ENCODE peak calls at places on chromosomes 2 and 18, in seven cellular contexts. One of them, this sample, is unnamed.

GRCh38 chr18:37570336-37570930 is 4.8 kb upstream of the CELF4 start:
- DNase-seq in neuronal stem cell: no peak
- DNase-seq in mesendoderm: peak; percentile 61
- DNase-seq in H1: no peak
- DNase-seq in IMR-90: no peak
- DNase-seq in mesenchymal stem cell: no peak
- DNase-seq in trophoblast cell: no peak
- DNase-seq in this sample: peak; percentile 63

GRCh38 chr18:24198461-24198860 is 59.6 kb downstream of the CABYR start:
- DNase-seq in neuronal stem cell: no peak
- DNase-seq in mesendoderm: no peak
- DNase-seq in H1: no peak
- DNase-seq in IMR-90: no peak
- DNase-seq in mesenchymal stem cell: no peak
- DNase-seq in trophoblast cell: no peak
- DNase-seq in this sample: no peak

GRCh38 chr18:49510393-49511115 is 23.5 kb upstream of the C18orf32 start:
- DNase-seq in neuronal stem cell: no peak
- DNase-seq in mesendoderm: peak; percentile 55
- DNase-seq in H1: no peak
- DNase-seq in IMR-90: peak; percentile 40
- DNase-seq in mesenchymal stem cell: peak; percentile 62
- DNase-seq in trophoblast cell: peak; percentile 78
- DNase-seq in this sample: peak; percentile 50

GRCh38 chr2:235390108-235390815 is 103.6 kb upstream of the AGAP1 start:
- DNase-seq in neuronal stem cell: no peak
- DNase-seq in mesendoderm: no peak
- DNase-seq in H1: no peak
- DNase-seq in IMR-90: peak; percentile 33
- DNase-seq in mesenchymal stem cell: no peak
- DNase-seq in trophoblast cell: no peak
- DNase-seq in this sample: no peak

GRCh38 chr2:177036754-177037153 is 175.8 kb upstream of the HNRNPA3 start:
- DNase-seq in neuronal stem cell: no peak
- DNase-seq in mesendoderm: no peak
- DNase-seq in H1: no peak
- DNase-seq in IMR-90: no peak
- DNase-seq in mesenchymal stem cell: no peak
- DNase-seq in trophoblast cell: no peak
- DNase-seq in this sample: no peak

GRCh38 chr2:70087703-70088507 is 628 bp downstream of the PCBP1 start:
- DNase-seq in neuronal stem cell: no peak
- DNase-seq in mesendoderm: peak; percentile 73
- DNase-seq in H1: no peak
- DNase-seq in IMR-90: peak; percentile 58
- DNase-seq in mesenchymal stem cell: peak; percentile 75
- DNase-seq in trophoblast cell: peak; percentile 76
- DNase-seq in this sample: peak; percentile 52

GRCh38 chr2:170258382-170258781 is 80.4 kb downstream of the MYO3B start:
- DNase-seq in neuronal stem cell: no peak
- DNase-seq in mesendoderm: no peak
- DNase-seq in H1: no peak
- DNase-seq in IMR-90: no peak
- DNase-seq in mesenchymal stem cell: no peak
- DNase-seq in trophoblast cell: no peak
- DNase-seq in this sample: no peak

GRCh38 chr18:62578980-62579511 is 56.2 kb downstream of the ZCCHC2 start:
- DNase-seq in neuronal stem cell: no peak
- DNase-seq in mesendoderm: no peak
- DNase-seq in H1: no peak
- DNase-seq in IMR-90: no peak
- DNase-seq in mesenchymal stem cell: no peak
- DNase-seq in trophoblast cell: no peak
- DNase-seq in this sample: no peak

GRCh38 chr2:26035110-26035728 is 1.3 kb downstream of the RAB10 start:
- DNase-seq in neuronal stem cell: no peak
- DNase-seq in mesendoderm: peak; percentile 22
- DNase-seq in H1: no peak
- DNase-seq in IMR-90: peak; percentile 2
- DNase-seq in mesenchymal stem cell: peak; percentile 27
- DNase-seq in trophoblast cell: peak; percentile 17
- DNase-seq in this sample: no peak

GRCh38 chr2:205858781-205859478 is 176.6 kb downstream of the NRP2 start:
- DNase-seq in neuronal stem cell: no peak
- DNase-seq in mesendoderm: peak; percentile 16
- DNase-seq in H1: no peak
- DNase-seq in IMR-90: peak; percentile 11
- DNase-seq in mesenchymal stem cell: no peak
- DNase-seq in trophoblast cell: peak; percentile 80
- DNase-seq in this sample: no peak

GRCh38 chr18:499351-500229 is 911 bp downstream of the COLEC12 start:
- DNase-seq in neuronal stem cell: no peak
- DNase-seq in mesendoderm: peak; percentile 92
- DNase-seq in H1: no peak
- DNase-seq in IMR-90: peak; percentile 85
- DNase-seq in mesenchymal stem cell: peak; percentile 75
- DNase-seq in trophoblast cell: peak; percentile 95
- DNase-seq in this sample: no peak

GRCh38 chr18:24917767-24918166 is 434.2 kb downstream of the ZNF521 start:
- DNase-seq in neuronal stem cell: no peak
- DNase-seq in mesendoderm: no peak
- DNase-seq in H1: no peak
- DNase-seq in IMR-90: no peak
- DNase-seq in mesenchymal stem cell: no peak
- DNase-seq in trophoblast cell: no peak
- DNase-seq in this sample: no peak

GRCh38 chr2:236642584-236643291 is 73.1 kb downstream of the ACKR3 start:
- DNase-seq in neuronal stem cell: no peak
- DNase-seq in mesendoderm: peak; percentile 87
- DNase-seq in H1: peak; percentile 33
- DNase-seq in IMR-90: peak; percentile 96
- DNase-seq in mesenchymal stem cell: peak; percentile 98
- DNase-seq in trophoblast cell: peak; percentile 84
- DNase-seq in this sample: peak; percentile 52

GRCh38 chr18:53147472-53147871 is 807.5 kb downstream of the DCC start:
- DNase-seq in neuronal stem cell: no peak
- DNase-seq in mesendoderm: no peak
- DNase-seq in H1: no peak
- DNase-seq in IMR-90: no peak
- DNase-seq in mesenchymal stem cell: no peak
- DNase-seq in trophoblast cell: no peak
- DNase-seq in this sample: no peak

GRCh38 chr18:36307513-36307912 is 10.0 kb downstream of the FHOD3 start:
- DNase-seq in neuronal stem cell: no peak
- DNase-seq in mesendoderm: no peak
- DNase-seq in H1: no peak
- DNase-seq in IMR-90: peak; percentile 84
- DNase-seq in mesenchymal stem cell: peak; percentile 23
- DNase-seq in trophoblast cell: no peak
- DNase-seq in this sample: no peak

GRCh38 chr18:36311026-36311570 is 13.6 kb downstream of the FHOD3 start:
- DNase-seq in neuronal stem cell: no peak
- DNase-seq in mesendoderm: no peak
- DNase-seq in H1: no peak
- DNase-seq in IMR-90: no peak
- DNase-seq in mesenchymal stem cell: no peak
- DNase-seq in trophoblast cell: no peak
- DNase-seq in this sample: peak; percentile 18

GRCh38 chr18:36305375-36305774 is 7.9 kb downstream of the FHOD3 start:
- DNase-seq in neuronal stem cell: no peak
- DNase-seq in mesendoderm: no peak
- DNase-seq in H1: no peak
- DNase-seq in IMR-90: no peak
- DNase-seq in mesenchymal stem cell: no peak
- DNase-seq in trophoblast cell: no peak
- DNase-seq in this sample: no peak

GRCh38 chr18:36309436-36310391 is 12.2 kb downstream of the FHOD3 start:
- DNase-seq in neuronal stem cell: no peak
- DNase-seq in mesendoderm: no peak
- DNase-seq in H1: no peak
- DNase-seq in IMR-90: peak; percentile 98
- DNase-seq in mesenchymal stem cell: peak; percentile 91
- DNase-seq in trophoblast cell: peak; percentile 93
- DNase-seq in this sample: peak; percentile 8

GRCh38 chr18:36308711-36309435 is 11.4 kb downstream of the FHOD3 start:
- DNase-seq in neuronal stem cell: no peak
- DNase-seq in mesendoderm: no peak
- DNase-seq in H1: no peak
- DNase-seq in IMR-90: no peak
- DNase-seq in mesenchymal stem cell: no peak
- DNase-seq in trophoblast cell: no peak
- DNase-seq in this sample: no peak
- H3K4me2 ChIP-seq in neuronal stem cell: no peak overlapping the region
- H3K4me2 ChIP-seq in mesendoderm: no peak overlapping the region
- H3K4me2 ChIP-seq in H1: no peak overlapping the region
- H3K4me2 ChIP-seq in IMR-90: peak overlapping the region; percentile 62
- H3K4me2 ChIP-seq in mesenchymal stem cell: peak overlapping the region; percentile 45
- H3K4me2 ChIP-seq in trophoblast cell: peak overlapping the region; percentile 55
- H3K4me2 ChIP-seq in this sample: no peak overlapping the region

GRCh38 chr2:221262651-221263050 is 309.5 kb downstream of the EPHA4 start:
- DNase-seq in neuronal stem cell: no peak
- DNase-seq in mesendoderm: no peak
- DNase-seq in H1: no peak
- DNase-seq in IMR-90: no peak
- DNase-seq in mesenchymal stem cell: no peak
- DNase-seq in trophoblast cell: peak; percentile 79
- DNase-seq in this sample: no peak

GRCh38 chr2:221255862-221256261 is 316.2 kb downstream of the EPHA4 start:
- DNase-seq in neuronal stem cell: peak; percentile 26
- DNase-seq in mesendoderm: peak; percentile 60
- DNase-seq in H1: no peak
- DNase-seq in IMR-90: no peak
- DNase-seq in mesenchymal stem cell: no peak
- DNase-seq in trophoblast cell: no peak
- DNase-seq in this sample: peak; percentile 56

GRCh38 chr2:221263572-221263971 is 308.5 kb downstream of the EPHA4 start:
- DNase-seq in neuronal stem cell: no peak
- DNase-seq in mesendoderm: no peak
- DNase-seq in H1: no peak
- DNase-seq in IMR-90: no peak
- DNase-seq in mesenchymal stem cell: no peak
- DNase-seq in trophoblast cell: no peak
- DNase-seq in this sample: no peak

GRCh38 chr2:221254281-221254680 is 317.8 kb downstream of the EPHA4 start:
- DNase-seq in neuronal stem cell: peak; percentile 5
- DNase-seq in mesendoderm: peak; percentile 56
- DNase-seq in H1: no peak
- DNase-seq in IMR-90: no peak
- DNase-seq in mesenchymal stem cell: no peak
- DNase-seq in trophoblast cell: no peak
- DNase-seq in this sample: peak; percentile 35

DNA sequence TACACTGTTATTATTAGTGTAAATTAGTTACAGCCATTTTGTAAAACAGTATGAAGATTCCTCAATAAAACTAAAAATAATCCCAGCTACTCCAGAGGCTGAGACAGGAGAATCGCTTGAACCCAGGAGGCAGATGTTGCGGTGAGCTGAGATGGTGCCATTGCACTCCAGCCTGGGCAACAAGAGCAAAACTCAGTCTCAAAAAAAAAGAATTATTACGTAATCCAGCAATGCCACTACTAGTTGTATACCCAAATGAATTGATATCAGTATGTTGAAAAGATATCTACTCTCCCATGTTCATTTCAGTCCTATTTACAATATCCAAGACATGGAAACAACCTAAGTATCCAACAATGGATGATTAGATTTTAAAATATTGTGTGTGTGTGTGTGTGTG is 313.6 kb downstream of the EPHA4 start:
- DNase-seq in neuronal stem cell: no peak
- DNase-seq in mesendoderm: no peak
- DNase-seq in H1: no peak
- DNase-seq in IMR-90: no peak
- DNase-seq in mesenchymal stem cell: no peak
- DNase-seq in trophoblast cell: no peak
- DNase-seq in this sample: no peak
- H2AK5ac ChIP-seq in neuronal stem cell: no peak overlapping the region
- H2AK5ac ChIP-seq in mesendoderm: no peak overlapping the region
- H2AK5ac ChIP-seq in H1: no peak overlapping the region
- H2AK5ac ChIP-seq in IMR-90: no peak overlapping the region
- H2AK5ac ChIP-seq in mesenchymal stem cell: no peak overlapping the region
- H2AK5ac ChIP-seq in trophoblast cell: no peak overlapping the region
- H2AK5ac ChIP-seq in this sample: no peak overlapping the region

GRCh38 chr2:85750509-85751299 is 3.1 kb upstream of the ATOH8 start:
- DNase-seq in neuronal stem cell: peak; percentile 55
- DNase-seq in mesendoderm: peak; percentile 77
- DNase-seq in H1: peak; percentile 25
- DNase-seq in IMR-90: peak; percentile 58
- DNase-seq in mesenchymal stem cell: peak; percentile 66
- DNase-seq in trophoblast cell: peak; percentile 78
- DNase-seq in this sample: peak; percentile 76
- H3K4me2 ChIP-seq in neuronal stem cell: no peak overlapping the region
- H3K4me2 ChIP-seq in mesendoderm: no peak overlapping the region
- H3K4me2 ChIP-seq in H1: no peak overlapping the region
- H3K4me2 ChIP-seq in IMR-90: no peak overlapping the region
- H3K4me2 ChIP-seq in mesenchymal stem cell: no peak overlapping the region
- H3K4me2 ChIP-seq in trophoblast cell: no peak overlapping the region
- H3K4me2 ChIP-seq in this sample: no peak overlapping the region

GRCh38 chr2:239157269-239157668 is 243.6 kb downstream of the HDAC4 start:
- DNase-seq in neuronal stem cell: no peak
- DNase-seq in mesendoderm: no peak
- DNase-seq in H1: no peak
- DNase-seq in IMR-90: no peak
- DNase-seq in mesenchymal stem cell: no peak
- DNase-seq in trophoblast cell: peak; percentile 25
- DNase-seq in this sample: peak; percentile 19
- H2AK5ac ChIP-seq in neuronal stem cell: no peak overlapping the region
- H2AK5ac ChIP-seq in mesendoderm: no peak overlapping the region
- H2AK5ac ChIP-seq in H1: no peak overlapping the region
- H2AK5ac ChIP-seq in IMR-90: no peak overlapping the region
- H2AK5ac ChIP-seq in mesenchymal stem cell: no peak overlapping the region
- H2AK5ac ChIP-seq in trophoblast cell: no peak overlapping the region
- H2AK5ac ChIP-seq in this sample: no peak overlapping the region

DNA sequence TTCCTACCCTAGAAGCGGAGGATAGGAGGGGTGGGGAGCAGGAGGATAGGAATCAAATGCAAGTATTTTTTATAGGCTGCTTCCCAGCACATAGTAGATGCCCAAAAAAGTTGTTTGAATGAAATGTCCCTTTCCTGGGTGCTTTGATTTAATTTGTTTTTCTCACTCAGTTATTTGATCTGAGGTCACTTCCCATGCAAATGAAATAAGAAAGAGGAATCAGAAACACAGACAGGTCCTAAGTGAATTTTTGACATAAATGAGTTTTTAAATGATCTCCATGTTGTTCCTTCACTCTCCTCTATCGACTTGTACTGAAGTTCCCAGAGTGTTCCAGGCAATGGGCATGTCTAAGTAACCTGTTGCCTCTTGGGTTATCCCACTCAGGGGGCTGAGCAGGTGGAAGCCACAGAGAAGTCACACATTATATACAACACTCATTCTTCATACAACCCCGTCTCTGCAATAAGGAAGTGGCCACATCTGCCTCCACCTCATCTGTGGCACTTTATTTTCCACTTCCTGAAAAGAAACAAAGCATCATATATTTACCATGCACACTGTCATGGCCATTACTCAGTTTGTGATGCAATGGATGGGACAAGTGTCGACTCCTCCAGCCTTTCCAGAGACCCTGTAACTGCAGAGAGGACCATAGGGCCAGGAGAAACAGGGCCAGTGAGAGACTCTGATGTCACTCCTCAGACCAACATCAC is 81.9 kb upstream of the ZNF397 start:
- DNase-seq in neuronal stem cell: no peak
- DNase-seq in mesendoderm: no peak
- DNase-seq in H1: no peak
- DNase-seq in IMR-90: no peak
- DNase-seq in mesenchymal stem cell: no peak
- DNase-seq in trophoblast cell: no peak
- DNase-seq in this sample: no peak
- H3K4me2 ChIP-seq in neuronal stem cell: no peak overlapping the region
- H3K4me2 ChIP-seq in mesendoderm: no peak overlapping the region
- H3K4me2 ChIP-seq in H1: no peak overlapping the region
- H3K4me2 ChIP-seq in IMR-90: no peak overlapping the region
- H3K4me2 ChIP-seq in mesenchymal stem cell: no peak overlapping the region
- H3K4me2 ChIP-seq in trophoblast cell: no peak overlapping the region
- H3K4me2 ChIP-seq in this sample: no peak overlapping the region

This sample was measured in H9.